ENCODE peak calls at places on chromosomes 7 and 10, in four cellular contexts. One of them, this sample, is unnamed.

GRCh38 chr10:113100299-113100680 is 150.2 kb downstream of the TCF7L2 start:
- DNase-seq in stromal cell of bone marrow: no peak
- DNase-seq in testis: no peak
- DNase-seq in COLO829: no peak
- DNase-seq in this sample: no peak

GRCh38 chr7:157644946-157645345 is 308.1 kb downstream of the DNAJB6 start:
- DNase-seq in testis: no peak
- DNase-seq in COLO829: no peak
- DNase-seq in stromal cell of bone marrow: no peak
- DNase-seq in this sample: no peak

GRCh38 chr7:106329971-106330733 is 45.4 kb upstream of the NAMPT start:
- DNase-seq in COLO829: peak
- DNase-seq in stromal cell of bone marrow: peak
- DNase-seq in testis: no peak
- DNase-seq in this sample: no peak

GRCh38 chr7:66591801-66592596 is 36.7 kb upstream of the KCTD7 start:
- DNase-seq in stromal cell of bone marrow: peak
- DNase-seq in testis: peak
- DNase-seq in COLO829: peak
- DNase-seq in this sample: peak

GRCh38 chr7:96739609-96740008 is 30.0 kb upstream of the SEM1 start:
- DNase-seq in testis: no peak
- DNase-seq in COLO829: no peak
- DNase-seq in stromal cell of bone marrow: no peak
- DNase-seq in this sample: no peak

GRCh38 chr7:55550838-55551537 is 21.3 kb downstream of the VOPP1 start:
- DNase-seq in stromal cell of bone marrow: no peak
- DNase-seq in testis: no peak
- DNase-seq in COLO829: no peak
- DNase-seq in this sample: no peak

GRCh38 chr10:100621360-100622205 is 85.8 kb downstream of the HIF1AN start:
- DNase-seq in stromal cell of bone marrow: no peak
- DNase-seq in COLO829: no peak
- DNase-seq in testis: no peak
- DNase-seq in this sample: peak

GRCh38 chr10:112721080-112721698 is 228.9 kb upstream of the TCF7L2 start:
- DNase-seq in stromal cell of bone marrow: peak
- DNase-seq in testis: peak
- DNase-seq in COLO829: peak
- DNase-seq in this sample: no peak

GRCh38 chr10:117710181-117710798 is 167.7 kb downstream of the EMX2 start:
- DNase-seq in COLO829: no peak
- DNase-seq in stromal cell of bone marrow: no peak
- DNase-seq in testis: peak
- DNase-seq in this sample: no peak

GRCh38 chr7:5495581-5496375 is 72.1 kb upstream of the TNRC18 start:
- DNase-seq in testis: peak
- DNase-seq in COLO829: no peak
- DNase-seq in stromal cell of bone marrow: no peak
- DNase-seq in this sample: no peak

GRCh38 chr7:75712517-75713361 is 26.0 kb downstream of the HIP1 start:
- DNase-seq in COLO829: no peak
- DNase-seq in testis: no peak
- DNase-seq in stromal cell of bone marrow: no peak
- DNase-seq in this sample: no peak

GRCh38 chr7:2106920-2107319 is 125.8 kb downstream of the MAD1L1 start:
- DNase-seq in testis: no peak
- DNase-seq in COLO829: peak
- DNase-seq in stromal cell of bone marrow: no peak
- DNase-seq in this sample: no peak

GRCh38 chr10:124455441-124455840 is 5.6 kb upstream of the NKX1-2 start:
- DNase-seq in COLO829: no peak
- DNase-seq in testis: no peak
- DNase-seq in stromal cell of bone marrow: no peak
- DNase-seq in this sample: no peak

GRCh38 chr10:20956843-20957242 is 59.7 kb upstream of the NEBL start:
- DNase-seq in testis: no peak
- DNase-seq in COLO829: no peak
- DNase-seq in stromal cell of bone marrow: no peak
- DNase-seq in this sample: no peak

GRCh38 chr7:1669954-1670893 is at the start of gene ELFN1:
- DNase-seq in stromal cell of bone marrow: no peak
- DNase-seq in COLO829: no peak
- DNase-seq in testis: no peak
- DNase-seq in this sample: no peak

GRCh38 chr7:92609921-92610518 is 19.8 kb upstream of the FAM133B start:
- DNase-seq in COLO829: no peak
- DNase-seq in testis: no peak
- DNase-seq in stromal cell of bone marrow: no peak
- DNase-seq in this sample: no peak

GRCh38 chr7:55052081-55052480 is 33.3 kb downstream of the EGFR start:
- DNase-seq in COLO829: no peak
- DNase-seq in testis: no peak
- DNase-seq in stromal cell of bone marrow: peak
- DNase-seq in this sample: no peak

GRCh38 chr10:110535958-110536891 is 31.3 kb upstream of the SMC3 start:
- DNase-seq in COLO829: no peak
- DNase-seq in stromal cell of bone marrow: no peak
- DNase-seq in testis: no peak
- DNase-seq in this sample: peak

GRCh38 chr10:73649876-73650536 is 5.8 kb downstream of the SYNPO2L start:
- DNase-seq in COLO829: no peak
- DNase-seq in stromal cell of bone marrow: no peak
- DNase-seq in testis: no peak
- DNase-seq in this sample: no peak

GRCh38 chr7:144969787-144970186 is 133.9 kb upstream of the TPK1 start:
- DNase-seq in stromal cell of bone marrow: no peak
- DNase-seq in COLO829: no peak
- DNase-seq in testis: no peak
- DNase-seq in this sample: no peak

GRCh38 chr7:100472121-100472851 is 6.7 kb downstream of the TSC22D4 start:
- DNase-seq in stromal cell of bone marrow: no peak
- DNase-seq in testis: no peak
- DNase-seq in COLO829: no peak
- DNase-seq in this sample: no peak

GRCh38 chr7:133186060-133186459 is 66.8 kb upstream of the EXOC4 start:
- DNase-seq in stromal cell of bone marrow: no peak
- DNase-seq in testis: no peak
- DNase-seq in COLO829: peak
- DNase-seq in this sample: no peak

GRCh38 chr10:113980408-113981087 is 63.1 kb upstream of the ADRB1 start:
- DNase-seq in stromal cell of bone marrow: no peak
- DNase-seq in testis: no peak
- DNase-seq in COLO829: no peak
- DNase-seq in this sample: no peak

GRCh38 chr7:130894146-130895005 is 160.4 kb upstream of the KLF14 start:
- DNase-seq in testis: no peak
- DNase-seq in stromal cell of bone marrow: no peak
- DNase-seq in COLO829: no peak
- DNase-seq in this sample: no peak

GRCh38 chr7:130566168-130566897 is 74.4 kb downstream of the MEST start:
- DNase-seq in COLO829: no peak
- DNase-seq in stromal cell of bone marrow: no peak
- DNase-seq in testis: peak
- DNase-seq in this sample: no peak

GRCh38 chr10:31011660-31012022 is 20.0 kb downstream of the ZNF438 start:
- DNase-seq in testis: no peak
- DNase-seq in COLO829: no peak
- DNase-seq in stromal cell of bone marrow: no peak
- DNase-seq in this sample: no peak

GRCh38 chr10:114100848-114101741 is 57.4 kb downstream of the ADRB1 start:
- DNase-seq in COLO829: no peak
- DNase-seq in stromal cell of bone marrow: no peak
- DNase-seq in testis: peak
- DNase-seq in this sample: no peak

GRCh38 chr10:33237736-33238624 is 96.5 kb downstream of the NRP1 start:
- DNase-seq in testis: no peak
- DNase-seq in stromal cell of bone marrow: peak
- DNase-seq in COLO829: no peak
- DNase-seq in this sample: no peak

GRCh38 chr7:128444242-128444641 is 11.4 kb upstream of the HILPDA start:
- DNase-seq in stromal cell of bone marrow: no peak
- DNase-seq in testis: no peak
- DNase-seq in COLO829: no peak
- DNase-seq in this sample: no peak

GRCh38 chr10:85612833-85613232 is 753.8 kb downstream of the GRID1 start:
- DNase-seq in COLO829: no peak
- DNase-seq in stromal cell of bone marrow: no peak
- DNase-seq in testis: no peak
- DNase-seq in this sample: no peak

GRCh38 chr7:100623951-100624824 is 11.8 kb downstream of the MOSPD3 start:
- DNase-seq in testis: no peak
- DNase-seq in COLO829: no peak
- DNase-seq in stromal cell of bone marrow: no peak
- DNase-seq in this sample: no peak

GRCh38 chr10:120580651-120581259 is 123.7 kb downstream of the PLPP4 start:
- DNase-seq in stromal cell of bone marrow: no peak
- DNase-seq in testis: no peak
- DNase-seq in COLO829: no peak
- DNase-seq in this sample: no peak

GRCh38 chr7:150420987-150421674 is 29.3 kb upstream of the GIMAP8 start:
- DNase-seq in COLO829: peak
- DNase-seq in stromal cell of bone marrow: peak
- DNase-seq in testis: peak
- DNase-seq in this sample: peak

GRCh38 chr10:97207756-97208346 is 22.1 kb upstream of the SLIT1 start:
- DNase-seq in testis: no peak
- DNase-seq in stromal cell of bone marrow: no peak
- DNase-seq in COLO829: no peak
- DNase-seq in this sample: no peak

GRCh38 chr10:118513174-118513573 is 82.3 kb downstream of the PRLHR start:
- DNase-seq in COLO829: no peak
- DNase-seq in stromal cell of bone marrow: no peak
- DNase-seq in testis: no peak
- DNase-seq in this sample: no peak

This sample was measured in T follicular helper cell.